ENCODE peak calls at places on chromosomes 5 and 9, in eight cellular contexts. One of them, this sample, is unnamed.

GRCh38 chr9:19481971-19482404 is 73.2 kb downstream of the ACER2 start:
- DNase-seq in IMR-90: no peak
- DNase-seq in AG09309: no peak
- DNase-seq in K562: no peak
- DNase-seq in RWPE1: no peak
- DNase-seq in HepG2: no peak
- DNase-seq in mucosa of descending colon: no peak
- DNase-seq in dorsolateral prefrontal cortex: peak
- DNase-seq in this sample: no peak

GRCh38 chr5:134184155-134185135 is 7.7 kb upstream of the SKP1 start:
- DNase-seq in IMR-90: peak
- DNase-seq in AG09309: no peak
- DNase-seq in K562: peak
- DNase-seq in RWPE1: peak
- DNase-seq in HepG2: peak
- DNase-seq in mucosa of descending colon: peak
- DNase-seq in dorsolateral prefrontal cortex: peak
- DNase-seq in this sample: peak

GRCh38 chr5:87308024-87308423 is 40.3 kb downstream of the RASA1 start:
- DNase-seq in IMR-90: no peak
- DNase-seq in AG09309: no peak
- DNase-seq in K562: no peak
- DNase-seq in RWPE1: no peak
- DNase-seq in HepG2: no peak
- DNase-seq in mucosa of descending colon: no peak
- DNase-seq in dorsolateral prefrontal cortex: no peak
- DNase-seq in this sample: no peak

GRCh38 chr9:75146229-75146628 is 57.9 kb downstream of the OSTF1 start:
- DNase-seq in IMR-90: peak
- DNase-seq in AG09309: no peak
- DNase-seq in K562: no peak
- DNase-seq in RWPE1: no peak
- DNase-seq in HepG2: no peak
- DNase-seq in mucosa of descending colon: no peak
- DNase-seq in dorsolateral prefrontal cortex: no peak
- DNase-seq in this sample: no peak

GRCh38 chr5:160312139-160312959 is at the start of gene CCNJL:
- DNase-seq in IMR-90: peak
- DNase-seq in AG09309: no peak
- DNase-seq in K562: peak
- DNase-seq in RWPE1: peak
- DNase-seq in HepG2: peak
- DNase-seq in mucosa of descending colon: peak
- DNase-seq in dorsolateral prefrontal cortex: no peak
- DNase-seq in this sample: peak

GRCh38 chr9:135476981-135477380 is 2.6 kb upstream of the PPP1R26 start:
- DNase-seq in IMR-90: no peak
- DNase-seq in AG09309: peak
- DNase-seq in K562: no peak
- DNase-seq in RWPE1: peak
- DNase-seq in HepG2: peak
- DNase-seq in mucosa of descending colon: no peak
- DNase-seq in dorsolateral prefrontal cortex: no peak
- DNase-seq in this sample: no peak

GRCh38 chr5:92081958-92082712 is 699.0 kb upstream of the ARRDC3 start:
- DNase-seq in IMR-90: no peak
- DNase-seq in AG09309: no peak
- DNase-seq in K562: no peak
- DNase-seq in RWPE1: no peak
- DNase-seq in HepG2: no peak
- DNase-seq in mucosa of descending colon: no peak
- DNase-seq in dorsolateral prefrontal cortex: no peak
- DNase-seq in this sample: no peak

GRCh38 chr5:140381972-140382371 is 19.7 kb upstream of the ANKHD1 start:
- DNase-seq in IMR-90: no peak
- DNase-seq in AG09309: no peak
- DNase-seq in K562: no peak
- DNase-seq in RWPE1: no peak
- DNase-seq in HepG2: no peak
- DNase-seq in mucosa of descending colon: no peak
- DNase-seq in dorsolateral prefrontal cortex: no peak
- DNase-seq in this sample: peak

GRCh38 chr5:52888363-52888762 is 100.6 kb downstream of the ITGA1 start:
- DNase-seq in IMR-90: no peak
- DNase-seq in AG09309: no peak
- DNase-seq in K562: no peak
- DNase-seq in RWPE1: no peak
- DNase-seq in HepG2: no peak
- DNase-seq in mucosa of descending colon: no peak
- DNase-seq in dorsolateral prefrontal cortex: no peak
- DNase-seq in this sample: no peak

GRCh38 chr5:82356808-82357671 is 78.9 kb upstream of the RPS23 start:
- DNase-seq in IMR-90: peak
- DNase-seq in AG09309: peak
- DNase-seq in K562: peak
- DNase-seq in RWPE1: peak
- DNase-seq in HepG2: peak
- DNase-seq in mucosa of descending colon: peak
- DNase-seq in dorsolateral prefrontal cortex: no peak
- DNase-seq in this sample: peak

GRCh38 chr5:35237580-35238376 is 7.5 kb upstream of the PRLR start:
- DNase-seq in IMR-90: no peak
- DNase-seq in AG09309: no peak
- DNase-seq in K562: no peak
- DNase-seq in RWPE1: no peak
- DNase-seq in HepG2: peak
- DNase-seq in mucosa of descending colon: peak
- DNase-seq in dorsolateral prefrontal cortex: no peak
- DNase-seq in this sample: no peak

GRCh38 chr5:15183520-15183919 is 311.9 kb upstream of the ANKH start:
- DNase-seq in IMR-90: peak
- DNase-seq in AG09309: no peak
- DNase-seq in K562: no peak
- DNase-seq in RWPE1: no peak
- DNase-seq in HepG2: no peak
- DNase-seq in mucosa of descending colon: no peak
- DNase-seq in dorsolateral prefrontal cortex: no peak
- DNase-seq in this sample: no peak

GRCh38 chr9:123049589-123050222 is 16.2 kb downstream of the GPR21 start:
- DNase-seq in IMR-90: peak
- DNase-seq in AG09309: peak
- DNase-seq in K562: no peak
- DNase-seq in RWPE1: peak
- DNase-seq in HepG2: peak
- DNase-seq in mucosa of descending colon: peak
- DNase-seq in dorsolateral prefrontal cortex: no peak
- DNase-seq in this sample: no peak

GRCh38 chr9:112846528-112847488 is 43.9 kb downstream of the SLC46A2 start:
- DNase-seq in IMR-90: peak
- DNase-seq in AG09309: no peak
- DNase-seq in K562: no peak
- DNase-seq in RWPE1: no peak
- DNase-seq in HepG2: no peak
- DNase-seq in mucosa of descending colon: no peak
- DNase-seq in dorsolateral prefrontal cortex: no peak
- DNase-seq in this sample: no peak

GRCh38 chr9:126389958-126390357 is 63.3 kb downstream of the MVB12B start:
- DNase-seq in IMR-90: no peak
- DNase-seq in AG09309: no peak
- DNase-seq in K562: no peak
- DNase-seq in RWPE1: no peak
- DNase-seq in HepG2: no peak
- DNase-seq in mucosa of descending colon: no peak
- DNase-seq in dorsolateral prefrontal cortex: no peak
- DNase-seq in this sample: no peak

GRCh38 chr5:139699352-139699751 is 51.2 kb downstream of the CXXC5 start:
- DNase-seq in IMR-90: no peak
- DNase-seq in AG09309: no peak
- DNase-seq in K562: no peak
- DNase-seq in RWPE1: no peak
- DNase-seq in HepG2: no peak
- DNase-seq in mucosa of descending colon: no peak
- DNase-seq in dorsolateral prefrontal cortex: no peak
- DNase-seq in this sample: no peak

GRCh38 chr5:157961828-157962390 is 103.0 kb upstream of the CLINT1 start:
- DNase-seq in IMR-90: no peak
- DNase-seq in AG09309: no peak
- DNase-seq in K562: no peak
- DNase-seq in RWPE1: no peak
- DNase-seq in HepG2: no peak
- DNase-seq in mucosa of descending colon: no peak
- DNase-seq in dorsolateral prefrontal cortex: no peak
- DNase-seq in this sample: no peak
- TF ChIP-seq CTCF in IMR-90: no peak
- TF ChIP-seq CTCF in AG09309: no peak
- TF ChIP-seq CTCF in K562: no peak
- TF ChIP-seq CTCF in RWPE1: no peak
- TF ChIP-seq CTCF in HepG2: no peak
- TF ChIP-seq CTCF in mucosa of descending colon: no peak
- TF ChIP-seq CTCF in dorsolateral prefrontal cortex: no peak
- TF ChIP-seq CTCF in this sample: no peak

GRCh38 chr5:36458746-36459145 is 147.7 kb upstream of the SLC1A3 start:
- DNase-seq in IMR-90: no peak
- DNase-seq in AG09309: no peak
- DNase-seq in K562: no peak
- DNase-seq in RWPE1: no peak
- DNase-seq in HepG2: no peak
- DNase-seq in mucosa of descending colon: no peak
- DNase-seq in dorsolateral prefrontal cortex: no peak
- DNase-seq in this sample: no peak

GRCh38 chr5:36457511-36458260 is 148.7 kb upstream of the SLC1A3 start:
- DNase-seq in IMR-90: no peak
- DNase-seq in AG09309: no peak
- DNase-seq in K562: no peak
- DNase-seq in RWPE1: no peak
- DNase-seq in HepG2: no peak
- DNase-seq in mucosa of descending colon: no peak
- DNase-seq in dorsolateral prefrontal cortex: no peak
- DNase-seq in this sample: no peak

GRCh38 chr5:36462295-36463021 is 143.9 kb upstream of the SLC1A3 start:
- DNase-seq in IMR-90: no peak
- DNase-seq in AG09309: no peak
- DNase-seq in K562: no peak
- DNase-seq in RWPE1: peak
- DNase-seq in HepG2: no peak
- DNase-seq in mucosa of descending colon: no peak
- DNase-seq in dorsolateral prefrontal cortex: no peak
- DNase-seq in this sample: no peak

GRCh38 chr5:36459191-36460135 is 146.9 kb upstream of the SLC1A3 start:
- DNase-seq in IMR-90: no peak
- DNase-seq in AG09309: no peak
- DNase-seq in K562: peak
- DNase-seq in RWPE1: peak
- DNase-seq in HepG2: peak
- DNase-seq in mucosa of descending colon: no peak
- DNase-seq in dorsolateral prefrontal cortex: no peak
- DNase-seq in this sample: no peak
- TF ChIP-seq CTCF in IMR-90: no peak
- TF ChIP-seq CTCF in AG09309: peak
- TF ChIP-seq CTCF in K562: peak
- TF ChIP-seq CTCF in RWPE1: peak
- TF ChIP-seq CTCF in HepG2: peak
- TF ChIP-seq CTCF in mucosa of descending colon: no peak
- TF ChIP-seq CTCF in dorsolateral prefrontal cortex: no peak
- TF ChIP-seq CTCF in this sample: peak

GRCh38 chr9:76423216-76424177 is 29.3 kb upstream of the RFK start:
- DNase-seq in IMR-90: no peak
- DNase-seq in AG09309: no peak
- DNase-seq in K562: no peak
- DNase-seq in RWPE1: no peak
- DNase-seq in HepG2: peak
- DNase-seq in mucosa of descending colon: no peak
- DNase-seq in dorsolateral prefrontal cortex: no peak
- DNase-seq in this sample: no peak

GRCh38 chr9:76417394-76417793 is 23.2 kb upstream of the RFK start:
- DNase-seq in IMR-90: no peak
- DNase-seq in AG09309: no peak
- DNase-seq in K562: no peak
- DNase-seq in RWPE1: no peak
- DNase-seq in HepG2: peak
- DNase-seq in mucosa of descending colon: no peak
- DNase-seq in dorsolateral prefrontal cortex: no peak
- DNase-seq in this sample: no peak

GRCh38 chr9:76415731-76416130 is 21.5 kb upstream of the RFK start:
- DNase-seq in IMR-90: no peak
- DNase-seq in AG09309: no peak
- DNase-seq in K562: no peak
- DNase-seq in RWPE1: no peak
- DNase-seq in HepG2: no peak
- DNase-seq in mucosa of descending colon: no peak
- DNase-seq in dorsolateral prefrontal cortex: no peak
- DNase-seq in this sample: no peak

GRCh38 chr9:76424491-76424890 is 30.3 kb upstream of the RFK start:
- DNase-seq in IMR-90: no peak
- DNase-seq in AG09309: no peak
- DNase-seq in K562: no peak
- DNase-seq in RWPE1: no peak
- DNase-seq in HepG2: no peak
- DNase-seq in mucosa of descending colon: no peak
- DNase-seq in dorsolateral prefrontal cortex: no peak
- DNase-seq in this sample: no peak

GRCh38 chr9:76419782-76420380 is 25.7 kb upstream of the RFK start:
- DNase-seq in IMR-90: no peak
- DNase-seq in AG09309: no peak
- DNase-seq in K562: peak
- DNase-seq in RWPE1: peak
- DNase-seq in HepG2: peak
- DNase-seq in mucosa of descending colon: peak
- DNase-seq in dorsolateral prefrontal cortex: no peak
- DNase-seq in this sample: no peak
- TF ChIP-seq CTCF in IMR-90: peak
- TF ChIP-seq CTCF in AG09309: peak
- TF ChIP-seq CTCF in K562: peak
- TF ChIP-seq CTCF in RWPE1: peak
- TF ChIP-seq CTCF in HepG2: peak
- TF ChIP-seq CTCF in mucosa of descending colon: peak
- TF ChIP-seq CTCF in dorsolateral prefrontal cortex: peak
- TF ChIP-seq CTCF in this sample: peak

GRCh38 chr5:90932052-90932699 is 373.6 kb downstream of the ADGRV1 start:
- DNase-seq in IMR-90: peak
- DNase-seq in AG09309: peak
- DNase-seq in K562: peak
- DNase-seq in RWPE1: peak
- DNase-seq in HepG2: peak
- DNase-seq in mucosa of descending colon: peak
- DNase-seq in dorsolateral prefrontal cortex: no peak
- DNase-seq in this sample: peak
- TF ChIP-seq CTCF in IMR-90: peak
- TF ChIP-seq CTCF in AG09309: peak
- TF ChIP-seq CTCF in K562: peak
- TF ChIP-seq CTCF in RWPE1: peak
- TF ChIP-seq CTCF in HepG2: peak
- TF ChIP-seq CTCF in mucosa of descending colon: peak
- TF ChIP-seq CTCF in dorsolateral prefrontal cortex: peak
- TF ChIP-seq CTCF in this sample: peak

GRCh38 chr5:54717870-54718269 is 200.3 kb downstream of the SNX18 start:
- DNase-seq in IMR-90: no peak
- DNase-seq in AG09309: no peak
- DNase-seq in K562: no peak
- DNase-seq in RWPE1: no peak
- DNase-seq in HepG2: no peak
- DNase-seq in mucosa of descending colon: no peak
- DNase-seq in dorsolateral prefrontal cortex: no peak
- DNase-seq in this sample: peak
- TF ChIP-seq CTCF in IMR-90: no peak
- TF ChIP-seq CTCF in AG09309: no peak
- TF ChIP-seq CTCF in K562: no peak
- TF ChIP-seq CTCF in RWPE1: no peak
- TF ChIP-seq CTCF in HepG2: no peak
- TF ChIP-seq CTCF in mucosa of descending colon: no peak
- TF ChIP-seq CTCF in dorsolateral prefrontal cortex: no peak
- TF ChIP-seq CTCF in this sample: no peak

GRCh38 chr5:150045512-150045911 is 40.8 kb downstream of the CSF1R start:
- DNase-seq in IMR-90: no peak
- DNase-seq in AG09309: no peak
- DNase-seq in K562: peak
- DNase-seq in RWPE1: no peak
- DNase-seq in HepG2: no peak
- DNase-seq in mucosa of descending colon: no peak
- DNase-seq in dorsolateral prefrontal cortex: no peak
- DNase-seq in this sample: no peak
- TF ChIP-seq CTCF in IMR-90: no peak
- TF ChIP-seq CTCF in AG09309: no peak
- TF ChIP-seq CTCF in K562: peak
- TF ChIP-seq CTCF in RWPE1: no peak
- TF ChIP-seq CTCF in HepG2: peak
- TF ChIP-seq CTCF in mucosa of descending colon: no peak
- TF ChIP-seq CTCF in dorsolateral prefrontal cortex: no peak
- TF ChIP-seq CTCF in this sample: no peak

This sample was measured in activated CD8-positive, alpha-beta T cell treated with anti-CD3 and anti-CD28 coated beads for 36 hours.